ENCODE peak calls at places on chromosomes 6 and 20, in nine cellular contexts. J is activated T-cell treated with anti-CD3 and anti-CD28 coated beads, Interleukin-2, amount 50 U/mL, for 72 hours; D is Right ventricle myocardium superior; S is left lung; E is posterior cingulate gyrus; M is left ventricle myocardium inferior; K is NCI-H510A; C is ELF-1; T is cerebellum. U is an unnamed sample.

GRCh38 chr20:38392356-38392755 is 42.8 kb downstream of the SNHG17 start:
- DNase-seq in E (no peak), D (no peak), C (no peak), M (no peak), J (no peak), T (no peak), K (no peak), S (no peak), U (no peak)

GRCh38 chr6:20338160-20338559 is 63.5 kb upstream of the E2F3 start:
- DNase-seq in K (no peak), D (no peak), T (no peak), C (no peak), S (no peak), M (no peak), J (no peak), E (no peak), U (no peak)

GRCh38 chr20:38109025-38109541 is 56.0 kb downstream of the TGM2 start:
- DNase-seq in M (peak; percentile 84), D (peak; percentile 86), K (no peak), S (no peak), T (no peak), E (no peak), J (no peak), C (no peak), U (no peak)

GRCh38 chr6:37242429-37243052 is 15.0 kb upstream of the TBC1D22B start:
- DNase-seq in E (no peak), M (no peak), K (no peak), T (no peak), D (no peak), C (peak; percentile 59), S (no peak), J (peak; percentile 31), U (no peak)

GRCh38 chr20:2603816-2604505 is 48.5 kb upstream of the NOP56 start:
- DNase-seq in E (no peak), T (no peak), D (no peak), C (no peak), K (no peak), J (no peak), S (no peak), M (no peak), U (no peak)

GRCh38 chr20:38210741-38211140 is 45.7 kb upstream of the TGM2 start:
- DNase-seq in E (peak; percentile 31), J (no peak), M (no peak), K (no peak), T (no peak), D (no peak), C (no peak), S (no peak), U (no peak)

GRCh38 chr6:50862172-50862571 is 43.5 kb downstream of the TFAP2B start:
- DNase-seq in M (no peak), T (no peak), E (no peak), S (no peak), C (no peak), K (no peak), D (no peak), J (no peak), U (no peak)

GRCh38 chr6:26271640-26272090 is 93.3 kb upstream of the BTN3A2 start:
- DNase-seq in C (no peak), T (no peak), K (no peak), E (no peak), J (no peak), M (no peak), S (no peak), D (no peak), U (no peak)

GRCh38 chr20:59403261-59403961 is 103.0 kb downstream of the EDN3 start:
- DNase-seq in C (peak; percentile 75), E (peak; percentile 80), S (no peak), M (peak; percentile 36), J (peak; percentile 77), D (peak; percentile 63), K (no peak), T (peak; percentile 78), U (peak; percentile 8)

GRCh38 chr6:30990422-30991086 is 7.0 kb downstream of the MUC21 start:
- DNase-seq in C (peak; percentile 8), E (no peak), S (no peak), M (no peak), K (no peak), T (no peak), J (peak; percentile 19), D (no peak), U (no peak)

U was measured in AML-193.